ENCODE peak calls at places on chromosomes 11 and 22, in eight cellular contexts. B is dorsolateral prefrontal cortex; Q is body of pancreas; Z is RWPE1; D is breast epithelium; C is CD8-positive, alpha-beta T cell; S is effector memory CD4-positive, alpha-beta T cell; X is left ventricle myocardium inferior. M is an unnamed sample.

GRCh38 chr22:39932918-39933649 is 27.1 kb upstream of the TMA7B start:
- DNase-seq in B (no peak), Q (peak), Z (no peak), D (no peak), C (peak), S (peak), X (no peak), M (peak)

GRCh38 chr11:130180491-130180890 is 20.9 kb downstream of the ST14 start:
- DNase-seq in B (no peak), Q (no peak), Z (no peak), D (no peak), C (no peak), S (no peak), X (no peak), M (no peak)

GRCh38 chr22:39920134-39920743 is 19.4 kb downstream of the GRAP2 start:
- DNase-seq in B (no peak), Q (no peak), Z (no peak), D (no peak), C (peak), S (peak), X (no peak), M (no peak)

GRCh38 chr22:37258005-37258790 is 14.1 kb upstream of the RAC2 start:
- DNase-seq in B (no peak), Q (no peak), Z (no peak), D (no peak), C (no peak), S (no peak), X (no peak), M (no peak)

GRCh38 chr11:75718406-75719088 is 909 bp downstream of the MOGAT2 start:
- DNase-seq in B (no peak), Q (no peak), Z (no peak), D (no peak), C (no peak), S (no peak), X (no peak), M (no peak)

GRCh38 chr22:37077802-37078448 is 26.4 kb downstream of the KCTD17 start:
- DNase-seq in B (no peak), Q (peak), Z (peak), D (no peak), C (peak), S (peak), X (peak), M (peak)

GRCh38 chr11:131693756-131694155 is 323.3 kb downstream of the NTM start:
- DNase-seq in B (no peak), Q (no peak), Z (no peak), D (no peak), C (no peak), S (no peak), X (no peak), M (no peak)

GRCh38 chr11:26556582-26556981 is 15.5 kb downstream of the MUC15 start:
- DNase-seq in B (no peak), Q (peak), Z (no peak), D (no peak), C (no peak), S (no peak), X (no peak), M (no peak)

GRCh38 chr11:96090711-96091110 is 166.8 kb upstream of the MTMR2 start:
- DNase-seq in B (no peak), Q (no peak), Z (no peak), D (no peak), C (no peak), S (no peak), X (no peak), M (no peak)

GRCh38 chr11:117824571-117825537 is at the start of gene FXYD2:
- DNase-seq in B (no peak), Q (peak), Z (no peak), D (no peak), C (no peak), S (no peak), X (peak), M (peak)
- H3K27ac ChIP-seq in B (no peak), Q (peak), Z (no peak), D (peak), C (peak), S (peak), X (peak), M (peak)

GRCh38 chr11:78372114-78372768 is 45.4 kb downstream of the GAB2 start:
- DNase-seq in B (no peak), Q (no peak), Z (no peak), D (no peak), C (no peak), S (no peak), X (no peak), M (no peak)

GRCh38 chr11:78370406-78371172 is 47.0 kb downstream of the GAB2 start:
- DNase-seq in B (no peak), Q (no peak), Z (no peak), D (no peak), C (no peak), S (no peak), X (no peak), M (peak)

GRCh38 chr11:78373689-78374088 is 43.9 kb downstream of the GAB2 start:
- DNase-seq in B (no peak), Q (no peak), Z (no peak), D (no peak), C (no peak), S (no peak), X (no peak), M (no peak)

GRCh38 chr11:78374917-78375316 is 42.7 kb downstream of the GAB2 start:
- DNase-seq in B (no peak), Q (no peak), Z (no peak), D (no peak), C (no peak), S (no peak), X (no peak), M (no peak)

DNA sequence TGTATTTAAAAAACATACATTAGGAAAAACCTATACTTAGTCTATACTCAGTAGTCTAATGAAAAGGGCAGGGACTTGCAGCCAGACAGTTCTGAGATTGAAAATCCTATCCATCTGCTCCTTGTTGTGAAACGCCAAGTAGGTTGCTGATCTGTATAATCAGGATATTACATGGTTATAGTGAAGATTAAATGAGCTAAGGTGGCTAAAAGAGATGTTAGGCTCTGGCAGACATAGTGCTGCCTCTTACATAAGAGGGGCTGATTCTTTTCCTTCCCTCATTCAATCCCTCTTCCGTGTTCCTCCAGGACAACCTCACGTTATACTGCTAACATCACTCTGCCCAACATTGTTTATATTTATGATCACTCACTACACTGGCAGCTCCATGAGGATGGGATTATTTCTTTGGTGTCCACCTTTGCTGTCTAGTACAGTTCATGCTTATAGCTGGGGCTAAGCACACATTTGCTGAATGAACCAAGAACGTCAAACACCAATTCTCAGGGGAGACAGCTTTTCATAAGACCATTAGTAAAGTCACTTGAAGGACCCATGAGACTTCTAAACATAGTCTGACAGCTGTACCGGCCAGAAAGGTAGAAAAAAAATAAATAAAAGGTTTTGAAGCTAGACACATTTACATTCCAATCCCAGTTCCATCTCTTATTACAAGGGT is 46.3 kb downstream of the GAB2 start:
- DNase-seq in B (no peak), Q (no peak), Z (no peak), D (no peak), C (no peak), S (no peak), X (no peak), M (no peak)
- H3K27ac ChIP-seq in B (peak), Q (no peak), Z (no peak), D (no peak), C (no peak), S (no peak), X (peak), M (no peak)

GRCh38 chr11:46253258-46254134 is 24.0 kb upstream of the CREB3L1 start:
- DNase-seq in B (no peak), Q (no peak), Z (no peak), D (no peak), C (no peak), S (no peak), X (no peak), M (no peak)

GRCh38 chr11:46252373-46252914 is 25.0 kb upstream of the CREB3L1 start:
- DNase-seq in B (no peak), Q (peak), Z (no peak), D (no peak), C (no peak), S (no peak), X (no peak), M (no peak)

GRCh38 chr11:46251954-46252353 is 25.5 kb upstream of the CREB3L1 start:
- DNase-seq in B (no peak), Q (no peak), Z (no peak), D (no peak), C (no peak), S (no peak), X (no peak), M (peak)

GRCh38 chr11:46256540-46257001 is 20.9 kb upstream of the CREB3L1 start:
- DNase-seq in B (no peak), Q (no peak), Z (no peak), D (no peak), C (no peak), S (no peak), X (no peak), M (no peak)

DNA sequence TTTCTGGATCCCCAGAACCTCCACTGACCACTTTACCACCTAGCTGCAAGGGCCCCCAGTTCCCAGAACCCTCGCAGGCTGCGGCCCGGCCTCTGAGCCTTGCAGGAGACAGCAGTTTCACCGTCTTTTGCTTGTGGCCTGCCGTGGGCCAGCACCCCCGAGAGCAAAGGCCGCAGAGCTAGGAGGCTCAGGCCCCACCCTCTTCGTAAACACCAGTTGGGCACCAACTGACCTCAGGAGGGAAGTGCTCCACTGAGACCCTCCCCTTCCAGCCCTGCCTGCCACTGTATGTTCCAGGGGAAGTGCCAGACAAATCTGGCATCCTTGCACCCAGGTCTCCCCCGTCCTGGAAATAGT is 23.3 kb upstream of the CREB3L1 start:
- DNase-seq in B (no peak), Q (no peak), Z (no peak), D (no peak), C (no peak), S (no peak), X (no peak), M (no peak)
- H3K27ac ChIP-seq in B (no peak), Q (no peak), Z (no peak), D (no peak), C (no peak), S (no peak), X (no peak), M (no peak)

GRCh38 chr11:73334244-73335203 is 26.4 kb downstream of the ARHGEF17 start:
- DNase-seq in B (no peak), Q (peak), Z (peak), D (peak), C (no peak), S (no peak), X (peak), M (peak)
- H3K27ac ChIP-seq in B (peak), Q (no peak), Z (peak), D (peak), C (no peak), S (no peak), X (peak), M (peak)

GRCh38 chr11:61848631-61849030 is 20.5 kb downstream of the FADS2 start:
- DNase-seq in B (no peak), Q (no peak), Z (no peak), D (no peak), C (no peak), S (no peak), X (no peak), M (no peak)
- H3K27ac ChIP-seq in B (peak), Q (no peak), Z (peak), D (no peak), C (no peak), S (no peak), X (no peak), M (no peak)

DNA sequence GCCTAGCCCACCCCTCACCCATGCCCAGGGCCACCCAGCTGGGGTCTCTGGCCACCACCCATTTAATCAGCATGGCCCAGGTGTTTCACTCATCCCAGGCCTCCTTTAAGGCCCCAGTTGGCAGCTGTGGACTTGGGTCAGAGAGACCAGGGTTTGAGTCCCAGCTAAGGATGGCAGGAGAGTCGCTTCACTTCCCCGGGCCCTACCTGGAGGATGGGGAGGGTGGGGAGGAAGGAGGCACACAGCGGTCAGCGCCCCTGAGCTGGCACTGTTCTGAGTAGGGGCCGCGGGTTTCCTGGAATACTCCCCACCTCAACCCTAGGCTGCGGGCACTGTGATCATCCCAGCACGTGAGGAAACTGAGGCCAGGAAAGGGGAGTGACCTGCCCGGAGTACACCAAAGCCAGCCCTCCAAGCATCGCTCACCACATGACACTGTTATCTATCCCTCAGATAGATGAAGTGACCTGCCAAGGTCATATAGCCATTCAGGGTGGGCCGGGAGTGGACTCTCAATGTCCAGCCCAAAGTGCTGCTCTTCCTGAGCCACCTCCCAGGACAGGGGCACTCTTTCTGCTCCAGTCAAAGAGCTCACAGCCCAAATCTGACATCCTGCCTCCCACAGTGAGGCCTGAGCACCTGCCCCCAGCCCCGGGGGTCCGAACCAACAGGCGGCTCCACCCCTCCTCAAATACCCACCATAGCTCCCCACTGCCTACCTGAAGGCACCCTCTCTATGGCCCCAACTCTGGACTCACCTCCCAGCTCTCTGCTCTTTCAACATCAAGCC is 3.4 kb upstream of the ATP5MGL start:
- DNase-seq in B (no peak), Q (no peak), Z (no peak), D (no peak), C (no peak), S (no peak), X (no peak), M (no peak)
- H3K27ac ChIP-seq in B (peak), Q (peak), Z (peak), D (peak), C (no peak), S (no peak), X (peak), M (peak)

GRCh38 chr22:19275919-19276600 is 15.5 kb downstream of the CLTCL1 start:
- DNase-seq in B (no peak), Q (no peak), Z (no peak), D (no peak), C (no peak), S (no peak), X (no peak), M (no peak)
- H3K27ac ChIP-seq in B (no peak), Q (no peak), Z (no peak), D (no peak), C (no peak), S (no peak), X (peak), M (no peak)

GRCh38 chr11:129145276-129145675 is 46.8 kb downstream of the ARHGAP32 start:
- DNase-seq in B (no peak), Q (no peak), Z (no peak), D (no peak), C (no peak), S (no peak), X (no peak), M (no peak)

GRCh38 chr11:129143335-129143734 is 48.8 kb downstream of the ARHGAP32 start:
- DNase-seq in B (peak), Q (peak), Z (peak), D (peak), C (no peak), S (no peak), X (peak), M (peak)

GRCh38 chr11:129141748-129142475 is 50.2 kb downstream of the ARHGAP32 start:
- DNase-seq in B (no peak), Q (no peak), Z (no peak), D (no peak), C (no peak), S (no peak), X (no peak), M (peak)

GRCh38 chr11:129146196-129146595 is 45.9 kb downstream of the ARHGAP32 start:
- DNase-seq in B (no peak), Q (no peak), Z (peak), D (no peak), C (no peak), S (no peak), X (no peak), M (no peak)

DNA sequence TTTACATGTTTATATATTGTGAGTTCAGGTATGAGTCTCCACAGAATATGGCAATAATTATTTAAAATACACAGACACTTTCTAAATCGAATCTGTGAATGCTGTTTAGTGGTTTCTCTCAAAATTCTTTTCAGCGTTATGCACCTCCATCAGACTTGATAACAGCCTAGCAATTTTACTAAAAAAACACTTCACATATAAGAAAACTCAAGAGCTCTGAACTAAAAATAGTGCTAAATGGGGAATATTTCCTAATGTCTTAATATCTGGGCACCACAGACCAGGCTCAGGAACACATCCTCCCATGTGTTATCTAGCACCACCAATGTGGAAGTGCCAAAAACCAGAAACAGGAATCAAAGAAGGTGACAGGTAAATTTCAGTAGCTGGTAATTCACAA is 47.9 kb downstream of the ARHGAP32 start:
- DNase-seq in B (no peak), Q (no peak), Z (no peak), D (no peak), C (no peak), S (no peak), X (no peak), M (no peak)
- H3K27ac ChIP-seq in B (no peak), Q (no peak), Z (no peak), D (no peak), C (no peak), S (no peak), X (no peak), M (peak)

GRCh38 chr11:31437742-31438435 is 68.2 kb downstream of the DNAJC24 start:
- DNase-seq in B (no peak), Q (no peak), Z (no peak), D (no peak), C (no peak), S (no peak), X (no peak), M (no peak)
- H3K27ac ChIP-seq in B (no peak), Q (no peak), Z (no peak), D (no peak), C (no peak), S (no peak), X (no peak), M (no peak)

GRCh38 chr22:23218867-23219251 is 38.5 kb downstream of the BCR start:
- DNase-seq in B (no peak), Q (peak), Z (no peak), D (no peak), C (no peak), S (no peak), X (peak), M (peak)

GRCh38 chr22:23220485-23221350 is 40.4 kb downstream of the BCR start:
- DNase-seq in B (no peak), Q (no peak), Z (no peak), D (no peak), C (no peak), S (no peak), X (peak), M (peak)

GRCh38 chr22:23221351-23221804 is 41.1 kb downstream of the BCR start:
- DNase-seq in B (no peak), Q (no peak), Z (no peak), D (no peak), C (no peak), S (no peak), X (no peak), M (no peak)

GRCh38 chr22:23219317-23219716 is 39.0 kb downstream of the BCR start:
- DNase-seq in B (no peak), Q (no peak), Z (no peak), D (no peak), C (no peak), S (no peak), X (no peak), M (no peak)

DNA sequence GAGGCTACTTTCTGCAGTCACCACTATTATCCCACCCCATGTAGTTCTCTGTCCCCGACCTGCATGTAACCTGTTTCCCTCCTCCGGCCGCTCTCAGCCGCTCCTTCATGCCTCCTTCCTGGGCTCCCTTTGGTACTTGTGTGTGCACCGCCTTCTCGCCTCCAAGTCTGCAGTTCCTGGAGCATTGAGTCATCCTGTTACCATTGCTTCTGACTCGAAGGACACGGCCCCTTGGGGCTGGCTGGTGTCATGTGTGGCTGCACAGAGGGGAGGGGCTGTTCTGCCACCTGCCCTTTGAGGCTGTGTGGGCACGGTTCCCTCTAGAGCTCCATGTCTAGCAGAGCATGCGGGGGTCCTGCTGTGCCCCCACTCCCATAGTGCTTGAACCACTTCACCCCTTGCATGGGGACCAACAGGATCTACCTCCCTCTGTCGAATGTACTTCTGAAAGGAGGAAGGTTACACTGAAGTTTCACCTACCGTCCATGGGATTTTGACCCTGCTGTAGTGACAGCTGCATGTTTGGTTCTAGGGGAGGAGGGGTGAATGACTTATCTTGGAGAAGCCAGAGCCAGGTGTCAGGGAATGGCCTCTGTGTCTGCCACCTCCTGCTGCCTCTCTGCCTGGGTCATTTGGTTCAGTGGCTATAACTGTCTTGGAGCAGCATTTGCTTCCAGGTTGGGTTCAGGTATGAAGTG is 39.6 kb downstream of the BCR start:
- DNase-seq in B (no peak), Q (no peak), Z (peak), D (no peak), C (peak), S (peak), X (no peak), M (peak)
- H3K27ac ChIP-seq in B (no peak), Q (peak), Z (peak), D (peak), C (peak), S (peak), X (peak), M (peak)